ENCODE peak calls at places on chromosome 10, in five cellular contexts. One of them, this sample, is unnamed.

GRCh38 chr10:102555781-102556328 is 52.1 kb downstream of the SUFU start:
- DNase-seq in B cell: no peak
- DNase-seq in foreskin fibroblast: peak
- DNase-seq in hypothalamus: no peak
- DNase-seq in left lung: no peak
- DNase-seq in this sample: peak

GRCh38 chr10:6542999-6543430 is 37.1 kb downstream of the PRKCQ start:
- DNase-seq in B cell: no peak
- DNase-seq in foreskin fibroblast: no peak
- DNase-seq in hypothalamus: no peak
- DNase-seq in left lung: no peak
- DNase-seq in this sample: no peak

GRCh38 chr10:24417053-24417452 is 208.1 kb downstream of the KIAA1217 start:
- DNase-seq in B cell: no peak
- DNase-seq in foreskin fibroblast: no peak
- DNase-seq in hypothalamus: no peak
- DNase-seq in left lung: no peak
- DNase-seq in this sample: no peak

GRCh38 chr10:78763651-78764395 is 304.9 kb upstream of the ZMIZ1 start:
- DNase-seq in B cell: no peak
- DNase-seq in foreskin fibroblast: no peak
- DNase-seq in hypothalamus: no peak
- DNase-seq in left lung: peak
- DNase-seq in this sample: peak

GRCh38 chr10:86376403-86376802 is 9.8 kb upstream of the GRID1 start:
- DNase-seq in B cell: no peak
- DNase-seq in foreskin fibroblast: no peak
- DNase-seq in hypothalamus: no peak
- DNase-seq in left lung: no peak
- DNase-seq in this sample: no peak

GRCh38 chr10:128895473-128895872 is 571.6 kb upstream of the MGMT start:
- DNase-seq in B cell: no peak
- DNase-seq in foreskin fibroblast: no peak
- DNase-seq in hypothalamus: no peak
- DNase-seq in left lung: no peak
- DNase-seq in this sample: no peak

GRCh38 chr10:96512997-96513685 is 585 bp downstream of the TLL2 start:
- DNase-seq in B cell: no peak
- DNase-seq in foreskin fibroblast: peak
- DNase-seq in hypothalamus: no peak
- DNase-seq in left lung: no peak
- DNase-seq in this sample: no peak

GRCh38 chr10:101258179-101258885 is 29.1 kb upstream of the LBX1 start:
- DNase-seq in B cell: no peak
- DNase-seq in foreskin fibroblast: no peak
- DNase-seq in hypothalamus: no peak
- DNase-seq in left lung: no peak
- DNase-seq in this sample: no peak

GRCh38 chr10:69418052-69418752 is 1.5 kb upstream of the TACR2 start:
- DNase-seq in B cell: no peak
- DNase-seq in foreskin fibroblast: no peak
- DNase-seq in hypothalamus: no peak
- DNase-seq in left lung: peak
- DNase-seq in this sample: no peak